ENCODE peak calls at places on chromosomes 2 and 18, in nine cellular contexts. H is effector memory CD4-positive, alpha-beta T cell; E is AG04450; I is tibial artery; R is fibroblast of lung; O is DND-41; D is neural progenitor cell; T is aorta; A is heart right ventricle. B is an unnamed sample. For H3K27me3, the result is how much of the 10 kb centered on the place peaks cover.

GRCh38 chr2:217075225-217075802 is 215.4 kb upstream of the TNP1 start:
- DNase-seq in A (peak), T (peak), O (no peak), H (no peak), D (peak), I (peak), R (peak), E (no peak), B (no peak)

GRCh38 chr2:63189026-63189425 is 138.4 kb downstream of the OTX1 start:
- DNase-seq in T (no peak), I (no peak), E (peak), A (no peak), D (peak), O (no peak), R (peak), H (no peak), B (no peak)

GRCh38 chr18:41378628-41379027 is 576.4 kb upstream of the PIK3C3 start:
- DNase-seq in A (no peak), I (no peak), T (no peak), D (peak), E (peak), H (no peak), R (peak), O (no peak), B (no peak)

GRCh38 chr2:110116033-110116710 is 550 bp upstream of the MALL start:
- DNase-seq in I (no peak), E (no peak), H (no peak), A (no peak), R (peak), O (no peak), T (peak), D (peak), B (no peak)

GRCh38 chr2:162327134-162327769 is 8.8 kb upstream of the IFIH1 start:
- DNase-seq in H (no peak), D (peak), T (no peak), O (peak), I (no peak), E (no peak), A (no peak), R (no peak), B (peak)

GRCh38 chr2:220043155-220043992 is 415.9 kb downstream of the SLC4A3 start:
- DNase-seq in D (no peak), H (no peak), T (no peak), O (no peak), E (no peak), A (no peak), R (peak), I (no peak), B (no peak)

GRCh38 chr18:7760967-7761946 is 194.1 kb downstream of the PTPRM start:
- DNase-seq in A (no peak), I (no peak), E (no peak), H (no peak), T (no peak), R (peak), O (no peak), D (no peak), B (no peak)

GRCh38 chr2:143070688-143071087 is 58.5 kb upstream of the ARHGAP15 start:
- DNase-seq in A (no peak), T (no peak), D (no peak), E (no peak), I (no peak), O (no peak), R (no peak), H (no peak), B (no peak)

GRCh38 chr2:124571836-124572235 is 546.7 kb downstream of the CNTNAP5 start:
- DNase-seq in T (no peak), E (no peak), O (no peak), D (no peak), H (no peak), R (no peak), A (no peak), I (no peak), B (no peak)

GRCh38 chr2:54597153-54597827 is 126.2 kb upstream of the EML6 start:
- DNase-seq in T (no peak), R (peak), O (no peak), D (no peak), A (peak), H (no peak), I (no peak), E (no peak), B (no peak)

GRCh38 chr2:10283106-10284062 is 19.3 kb upstream of the HPCAL1 start:
- DNase-seq in I (no peak), H (no peak), E (no peak), O (no peak), T (peak), A (no peak), D (peak), R (peak), B (peak)

GRCh38 chr2:217282531-217282930 is 422.7 kb upstream of the TNP1 start:
- DNase-seq in H (no peak), E (no peak), O (no peak), R (peak), I (no peak), A (no peak), T (no peak), D (no peak), B (no peak)

GRCh38 chr18:5943514-5943913 is 48.2 kb upstream of the TMEM200C start:
- DNase-seq in O (no peak), D (no peak), R (no peak), I (no peak), H (no peak), T (no peak), A (no peak), E (peak), B (no peak)

GRCh38 chr2:43043471-43043870 is 182.9 kb downstream of the ZFP36L2 start:
- DNase-seq in E (no peak), H (no peak), D (no peak), I (no peak), A (no peak), O (no peak), T (peak), R (no peak), B (no peak)

GRCh38 chr2:111221701-111222100 is 101.0 kb downstream of the BCL2L11 start:
- DNase-seq in E (no peak), O (no peak), A (no peak), T (no peak), H (no peak), I (no peak), D (no peak), R (no peak), B (no peak)

GRCh38 chr18:66687635-66688034 is 83.7 kb upstream of the CDH19 start:
- DNase-seq in T (no peak), R (no peak), E (no peak), A (no peak), I (no peak), D (no peak), O (no peak), H (no peak), B (no peak)

GRCh38 chr2:164948540-164948939 is 6.8 kb downstream of the SLC38A11 start:
- DNase-seq in O (no peak), R (no peak), A (no peak), H (no peak), D (no peak), T (no peak), I (no peak), E (no peak), B (no peak)

GRCh38 chr2:121372756-121373353 is 87.9 kb upstream of the TFCP2L1 start:
- DNase-seq in R (no peak), I (no peak), E (no peak), A (no peak), O (no peak), T (no peak), H (no peak), D (no peak), B (no peak)

GRCh38 chr2:231785822-231786176 is 446 bp upstream of the COPS7B start:
- DNase-seq in O (no peak), D (no peak), H (no peak), R (no peak), A (no peak), I (no peak), E (no peak), T (no peak), B (no peak)

GRCh38 chr2:63819256-63819655 is 22.4 kb upstream of the UGP2 start:
- DNase-seq in E (no peak), A (no peak), I (no peak), T (no peak), O (no peak), H (no peak), D (no peak), R (no peak), B (no peak)

GRCh38 chr2:75557474-75558131 is 3.1 kb downstream of the EVA1A start:
- DNase-seq in I (no peak), T (no peak), E (no peak), A (no peak), D (no peak), O (no peak), H (no peak), R (no peak), B (no peak)

GRCh38 chr2:72859831-72860262 is 27.4 kb upstream of the SPR start:
- DNase-seq in A (no peak), O (peak), R (peak), E (peak), I (no peak), D (peak), H (peak), T (no peak), B (peak)

GRCh38 chr2:112065966-112066365 is 10.9 kb downstream of the TMEM87B start:
- DNase-seq in O (no peak), A (no peak), R (peak), T (no peak), D (no peak), H (no peak), E (peak), I (no peak), B (no peak)

GRCh38 chr18:48619501-48619900 is 80.7 kb downstream of the CTIF start:
- DNase-seq in A (no peak), T (peak), I (no peak), O (no peak), R (no peak), H (no peak), D (no peak), E (no peak), B (no peak)
- H3K27me3 ChIP-seq in A (under half), T (under half), I (under half), O (under half), R (under half), H (under half), D (under half), E (under half), B (under half)

GRCh38 chr18:74289946-74290478 is 1.8 kb downstream of the CYB5A start:
- DNase-seq in O (no peak), R (no peak), T (no peak), E (no peak), H (no peak), A (no peak), I (no peak), D (no peak), B (no peak)

GRCh38 chr18:74292541-74292858 is 737 bp upstream of the CYB5A start:
- DNase-seq in R (no peak), A (no peak), D (no peak), I (no peak), H (no peak), O (no peak), E (no peak), T (no peak), B (no peak)

GRCh38 chr18:74291771-74292540 is at the start of gene CYB5A:
- DNase-seq in H (peak), T (peak), I (peak), E (peak), R (peak), A (peak), O (peak), D (peak), B (peak)

GRCh38 chr18:74289137-74289536 is 2.6 kb downstream of the CYB5A start:
- DNase-seq in H (no peak), R (peak), D (no peak), T (no peak), O (no peak), I (no peak), E (no peak), A (no peak), B (no peak)

DNA sequence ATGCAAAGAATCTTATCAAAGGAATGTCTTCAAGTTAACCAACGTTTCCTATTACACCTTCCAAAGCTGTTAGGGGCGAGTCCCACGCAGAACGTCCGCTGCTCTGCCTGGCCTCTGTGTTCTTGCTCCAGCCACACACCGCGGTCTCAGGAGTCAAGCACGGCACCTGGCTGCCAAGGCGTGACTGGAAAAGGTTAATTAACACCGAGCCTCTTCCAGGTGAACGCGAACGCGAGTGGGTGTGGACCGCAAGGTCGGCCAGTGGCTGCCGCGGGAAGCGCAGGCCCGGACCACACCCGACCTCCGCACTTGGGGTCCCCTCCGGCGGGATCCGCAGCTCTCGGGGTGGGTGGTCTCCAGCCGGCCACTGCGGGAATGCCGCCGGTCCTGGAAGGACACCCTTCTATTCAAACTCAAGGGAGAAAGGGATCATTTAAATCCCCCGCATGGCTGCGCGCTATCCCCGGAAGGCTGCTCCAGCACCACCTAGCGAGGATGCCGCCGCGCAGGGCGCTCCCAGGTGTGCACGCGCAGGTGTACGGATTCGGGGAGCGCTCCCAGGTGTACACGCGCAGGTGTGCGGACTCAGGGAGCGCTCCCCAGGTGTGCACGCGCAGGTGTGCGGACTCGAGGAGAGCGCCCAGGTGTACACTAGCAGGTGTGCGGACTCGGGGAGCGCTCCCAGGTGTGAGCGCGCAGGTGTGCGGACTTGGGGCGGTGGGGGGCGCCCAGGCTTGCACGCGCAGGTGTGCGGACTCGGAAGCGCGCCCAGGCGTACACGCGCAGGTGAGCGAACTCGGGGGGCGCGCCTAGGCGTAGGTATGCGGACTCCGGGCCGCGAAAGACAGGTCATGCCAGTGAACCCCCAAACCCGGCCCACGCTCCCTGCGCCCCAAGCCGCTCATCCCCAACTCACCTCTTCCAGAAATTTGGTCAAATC is 662 bp downstream of the CYB5A start:
- DNase-seq in T (no peak), D (peak), R (no peak), I (no peak), O (no peak), E (no peak), A (no peak), H (no peak), B (no peak)
- H3K4me3 ChIP-seq in T (peak), D (peak), R (peak), I (peak), O (peak), E (peak), A (peak), H (peak), B (peak)

DNA sequence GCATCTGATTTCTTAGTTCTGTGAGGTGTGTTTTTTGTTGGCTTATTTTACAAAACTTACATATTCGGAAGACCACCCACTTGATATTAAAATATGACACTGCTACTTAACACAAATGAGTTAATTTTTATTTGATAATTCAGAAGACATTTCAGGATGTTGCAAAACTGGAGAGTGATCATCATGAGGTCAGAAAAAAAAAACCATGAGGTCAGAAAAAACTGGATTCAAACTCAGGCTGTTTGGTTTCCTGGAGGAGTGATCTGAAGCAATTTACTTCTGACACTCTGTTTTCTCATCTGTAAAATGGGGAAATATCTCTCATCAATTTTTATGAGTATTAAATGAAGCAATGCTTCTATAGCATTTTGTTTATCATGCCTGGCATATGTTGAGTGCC is 1.8 kb upstream of the CCBE1 start:
- DNase-seq in O (no peak), I (no peak), R (no peak), D (no peak), A (no peak), E (no peak), T (no peak), H (no peak), B (no peak)
- H3K27me3 ChIP-seq in O (under half), I (under half), R (under half), D (half or more), A (half or more), E (under half), T (under half), H (under half), B (under half)

DNA sequence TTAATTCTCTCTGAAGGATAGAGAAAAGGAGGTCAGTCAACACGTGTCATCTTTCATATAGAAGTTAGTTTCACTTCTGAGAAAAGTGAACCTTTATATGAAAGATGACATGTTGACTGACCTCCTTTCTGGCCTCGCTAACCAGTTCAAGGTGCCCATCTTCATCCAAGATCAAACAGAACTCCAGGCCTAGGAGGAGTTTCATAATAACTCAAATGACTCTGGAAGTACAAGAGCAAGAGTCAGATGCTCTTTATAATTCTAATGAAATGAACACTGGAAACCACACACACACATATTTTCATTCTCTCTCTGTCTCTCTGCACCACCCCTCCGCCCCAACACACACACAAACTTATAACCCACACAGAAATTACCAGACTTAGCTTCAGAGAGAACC is 16.3 kb downstream of the ANKRD44 start:
- DNase-seq in A (no peak), R (no peak), H (no peak), T (no peak), I (no peak), E (no peak), O (no peak), D (no peak), B (peak)
- H3K4me3 ChIP-seq in A (no peak), R (no peak), H (peak), T (no peak), I (no peak), E (no peak), O (no peak), D (no peak), B (peak)

DNA sequence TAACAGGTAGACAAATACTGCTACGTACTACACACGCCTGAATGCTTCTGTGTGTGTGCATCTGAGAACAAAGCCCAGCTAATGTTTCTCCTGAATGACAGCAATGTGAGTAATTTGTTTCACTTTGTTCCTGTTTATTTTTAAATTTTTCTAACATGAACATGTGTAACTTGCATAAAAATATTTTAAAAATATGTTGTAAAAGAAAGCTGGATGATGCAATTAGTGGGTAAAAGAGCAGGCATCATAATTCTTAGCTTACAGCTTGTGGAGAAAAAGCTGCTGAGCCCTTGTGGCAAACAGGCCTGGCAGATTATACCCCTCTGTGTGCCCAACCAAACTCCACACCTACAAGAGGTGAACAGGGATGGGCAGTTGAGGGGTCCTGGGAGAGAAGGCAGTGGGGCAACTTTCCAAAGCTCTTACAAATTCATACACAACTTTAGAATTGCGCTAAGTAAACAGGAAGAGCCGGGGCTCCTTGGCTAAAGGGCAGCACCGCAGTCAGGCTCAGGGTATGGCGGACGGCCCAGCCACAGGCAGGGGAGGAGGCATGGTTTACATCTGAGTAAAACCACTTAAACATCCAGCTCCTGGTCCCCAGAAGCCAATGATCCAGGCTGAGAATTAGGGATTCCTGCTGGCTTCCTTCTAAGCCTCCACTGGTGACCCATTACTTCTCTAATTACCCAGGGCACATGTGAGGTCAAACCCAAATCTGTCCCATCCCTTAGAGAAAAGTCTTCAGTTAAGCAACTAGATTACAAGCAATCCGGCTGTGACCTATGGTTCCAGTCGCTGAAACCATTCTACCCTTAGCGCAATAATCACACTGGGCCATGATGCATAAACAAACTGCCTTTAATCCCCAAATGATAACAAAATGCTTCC is 14.0 kb downstream of the PXDN start:
- DNase-seq in H (no peak), D (peak), T (no peak), R (peak), A (peak), I (peak), E (peak), O (no peak), B (no peak)
- H3K27me3 ChIP-seq in H (under half), D (under half), T (under half), R (under half), A (under half), I (under half), E (under half), O (under half), B (under half)

B was measured in CD8-positive, alpha-beta memory T cell.